ENCODE peak calls at places on chromosomes 2 and 18, in nine cellular contexts. T is stomach, W is endothelial cell of umbilical vein, U is left ventricle myocardium inferior, Y is heart left ventricle, C is astrocyte, J is mammary epithelial cell, N is left lung, V is psoas muscle. B is an unnamed sample.

GRCh38 chr2:240628507-240629418 is 3.5 kb downstream of the GPR35 start:
- DNase-seq in T (no peak), W (no peak), U (no peak), Y (no peak), C (no peak), J (no peak), N (peak; percentile 74), V (no peak), B (peak; percentile 9)

GRCh38 chr2:6078414-6078813 is 386.2 kb downstream of the SOX11 start:
- DNase-seq in T (no peak), W (no peak), U (no peak), Y (no peak), C (no peak), J (no peak), N (no peak), V (no peak), B (no peak)

GRCh38 chr2:70702711-70703395 is 65.1 kb downstream of the ADD2 start:
- DNase-seq in T (peak; percentile 18), W (no peak), U (no peak), Y (no peak), C (no peak), J (no peak), N (no peak), V (no peak), B (no peak)

GRCh38 chr2:66851449-66851872 is 416.5 kb downstream of the MEIS1 start:
- DNase-seq in T (no peak), W (no peak), U (no peak), Y (no peak), C (peak; percentile 91), J (peak; percentile 23), N (no peak), V (peak; percentile 24), B (no peak)

GRCh38 chr18:37534627-37535026 is 31.0 kb downstream of the CELF4 start:
- DNase-seq in T (no peak), W (no peak), U (no peak), Y (no peak), C (no peak), J (no peak), N (no peak), V (no peak), B (no peak)

GRCh38 chr18:48819276-48819675 is 131.5 kb downstream of the SMAD7 start:
- DNase-seq in T (peak; percentile 14), W (no peak), U (peak; percentile 67), Y (no peak), C (no peak), J (no peak), N (no peak), V (no peak), B (peak; percentile 35)

GRCh38 chr2:134120718-134121630 is 132.9 kb upstream of the MGAT5 start:
- DNase-seq in T (peak; percentile 68), W (peak; percentile 60), U (peak; percentile 70), Y (peak; percentile 77), C (peak; percentile 74), J (peak; percentile 56), N (peak; percentile 93), V (peak; percentile 66), B (peak; percentile 60)

GRCh38 chr2:130365963-130366362 is 10.1 kb downstream of the PTPN18 start:
- DNase-seq in T (no peak), W (no peak), U (no peak), Y (no peak), C (no peak), J (no peak), N (no peak), V (no peak), B (no peak)

GRCh38 chr2:18546586-18546985 is 13.9 kb downstream of the RDH14 start:
- DNase-seq in T (no peak), W (no peak), U (no peak), Y (no peak), C (no peak), J (no peak), N (no peak), V (no peak), B (no peak)

GRCh38 chr2:183284606-183285005 is 160.4 kb downstream of the NUP35 start:
- DNase-seq in T (no peak), W (peak; percentile 14), U (no peak), Y (no peak), C (peak; percentile 40), J (peak; percentile 97), N (no peak), V (no peak), B (no peak)

GRCh38 chr2:148234143-148234542 is 213.3 kb downstream of the MBD5 start:
- DNase-seq in T (no peak), W (no peak), U (no peak), Y (no peak), C (no peak), J (no peak), N (no peak), V (no peak), B (no peak)
- H3K4me1 ChIP-seq in T (no peaks in the 10 kb centered on the region), W (no peaks in the 10 kb centered on the region), U (no peaks in the 10 kb centered on the region), Y (no peaks in the 10 kb centered on the region), C (no peaks in the 10 kb centered on the region), J (no peaks in the 10 kb centered on the region), N (no peaks in the 10 kb centered on the region), V (no peaks in the 10 kb centered on the region), B (no peaks in the 10 kb centered on the region)

GRCh38 chr2:166173263-166173662 is 45.4 kb upstream of the SCN1A start:
- DNase-seq in T (no peak), W (no peak), U (no peak), Y (no peak), C (no peak), J (no peak), N (no peak), V (no peak), B (no peak)

GRCh38 chr2:166181813-166182154 is 54.0 kb upstream of the SCN1A start:
- DNase-seq in T (no peak), W (no peak), U (no peak), Y (no peak), C (no peak), J (no peak), N (no peak), V (no peak), B (no peak)

GRCh38 chr2:166184789-166185188 is 57.0 kb upstream of the SCN1A start:
- DNase-seq in T (no peak), W (peak; percentile 79), U (no peak), Y (no peak), C (no peak), J (peak; percentile 93), N (no peak), V (no peak), B (no peak)

GRCh38 chr2:166180951-166181812 is 53.4 kb upstream of the SCN1A start:
- DNase-seq in T (peak; percentile 54), W (peak; percentile 65), U (no peak), Y (no peak), C (no peak), J (peak; percentile 43), N (peak; percentile 62), V (no peak), B (no peak)

GRCh38 chr2:166179201-166179600 is 51.4 kb upstream of the SCN1A start:
- DNase-seq in T (no peak), W (peak; percentile 21), U (no peak), Y (no peak), C (no peak), J (no peak), N (no peak), V (no peak), B (no peak)
- TF ChIP-seq CTCF in T (no peak), W (no peak), U (no peak), Y (no peak), C (peak; percentile 19), J (peak; percentile 31), N (no peak), V (no peak), B (no peak)

GRCh38 chr18:36314754-36315153 is 17.2 kb downstream of the FHOD3 start:
- DNase-seq in T (no peak), W (no peak), U (no peak), Y (no peak), C (peak; percentile 94), J (peak; percentile 58), N (no peak), V (no peak), B (no peak)
- H3K4me3 ChIP-seq in T (no peak overlapping the region), W (no peak overlapping the region), U (no peak overlapping the region), Y (no peak overlapping the region), C (no peak overlapping the region), J (no peak overlapping the region), N (no peak overlapping the region), V (no peak overlapping the region), B (no peak overlapping the region)

GRCh38 chr2:177258059-177258458 is 6.5 kb downstream of the NFE2L2 start:
- DNase-seq in T (no peak), W (no peak), U (no peak), Y (no peak), C (no peak), J (no peak), N (no peak), V (no peak), B (no peak)

GRCh38 chr2:177256026-177256425 is 8.5 kb downstream of the NFE2L2 start:
- DNase-seq in T (no peak), W (no peak), U (no peak), Y (no peak), C (no peak), J (no peak), N (no peak), V (no peak), B (no peak)

GRCh38 chr2:177255227-177255601 is 9.3 kb downstream of the NFE2L2 start:
- DNase-seq in T (no peak), W (no peak), U (no peak), Y (no peak), C (no peak), J (no peak), N (no peak), V (no peak), B (no peak)

GRCh38 chr2:177257471-177257870 is 7.1 kb downstream of the NFE2L2 start:
- DNase-seq in T (no peak), W (no peak), U (no peak), Y (no peak), C (no peak), J (no peak), N (no peak), V (no peak), B (no peak)

DNA sequence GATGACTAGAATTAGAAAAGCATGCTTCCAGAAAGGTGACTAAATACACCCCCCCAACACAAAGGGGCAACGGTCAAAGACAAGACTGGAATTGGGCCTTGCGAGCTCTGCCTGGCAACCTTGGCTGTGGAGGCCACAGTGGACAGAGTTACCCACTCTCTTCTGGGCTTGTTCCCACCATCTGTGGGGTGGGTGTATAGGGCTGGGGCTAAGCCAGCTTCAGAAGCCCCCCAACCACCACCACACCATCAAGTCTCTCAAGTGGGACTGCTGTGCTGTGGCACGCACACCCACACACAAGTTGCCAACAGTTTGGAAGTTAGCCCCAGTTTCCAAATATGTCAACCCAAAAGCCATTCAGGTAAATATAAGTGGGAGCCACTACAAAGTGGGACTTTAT is 7.8 kb downstream of the NFE2L2 start:
- DNase-seq in T (no peak), W (no peak), U (no peak), Y (no peak), C (no peak), J (no peak), N (no peak), V (no peak), B (no peak)
- H3K4me1 ChIP-seq in T (peaks cover 92% of the 10 kb centered on the region), W (peaks cover 60% of the 10 kb centered on the region), U (peaks cover 100% of the 10 kb centered on the region), Y (peaks cover 74% of the 10 kb centered on the region), C (peaks cover 18% of the 10 kb centered on the region), J (peaks cover 60% of the 10 kb centered on the region), N (peaks cover 46% of the 10 kb centered on the region), V (peaks cover 89% of the 10 kb centered on the region), B (no peaks in the 10 kb centered on the region)

DNA sequence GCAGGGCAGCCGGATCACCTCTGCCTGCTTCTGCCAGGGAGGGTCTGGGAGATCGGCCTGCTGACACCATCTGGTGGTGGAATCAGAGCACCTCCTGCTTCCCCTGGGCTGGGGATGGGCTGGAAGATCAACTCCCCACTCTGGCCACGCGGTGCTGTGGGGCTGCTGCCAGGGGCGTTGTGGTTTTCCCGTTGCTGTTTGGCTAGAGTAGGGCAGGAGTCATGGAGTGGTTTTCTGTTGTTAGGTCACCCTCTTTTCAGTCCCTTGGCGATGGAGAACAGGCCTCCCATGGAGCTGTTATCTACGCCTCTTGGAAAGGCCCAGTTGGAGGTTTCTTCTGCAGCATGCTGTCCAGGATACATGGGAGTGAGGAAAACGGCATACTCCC is 15.2 kb downstream of the BCL2L11 start:
- DNase-seq in T (no peak), W (no peak), U (peak; percentile 36), Y (peak; percentile 25), C (peak; percentile 82), J (no peak), N (no peak), V (peak; percentile 84), B (no peak)
- TF ChIP-seq CTCF in T (no peak), W (no peak), U (peak; percentile 55), Y (peak; percentile 24), C (peak; percentile 30), J (peak; percentile 3), N (no peak), V (peak; percentile 56), B (no peak)

B was measured in tibial artery.